ENCODE peak calls at places on chromosomes 7 and 10, in six cellular contexts. A is fibroblast of lung; G is CD8-positive, alpha-beta T cell; V is RWPE1; T is GM23338; R is left ventricle myocardium inferior. J is an unnamed sample.

GRCh38 chr7:129169171-129169643 is 19.2 kb upstream of the SMO start:
- DNase-seq in R (peak), G (peak), V (peak), T (peak), A (peak), J (no peak)

GRCh38 chr10:109259293-109259692 is 664.0 kb downstream of the XPNPEP1 start:
- DNase-seq in A (peak), V (no peak), T (no peak), G (no peak), R (no peak), J (no peak)

GRCh38 chr10:102460836-102461186 is 9.5 kb upstream of the C10orf95 start:
- DNase-seq in G (no peak), V (no peak), T (no peak), A (no peak), R (no peak), J (no peak)

GRCh38 chr10:93199221-93199681 is 125.6 kb downstream of the CYP26A1 start:
- DNase-seq in A (peak), T (no peak), G (no peak), V (no peak), R (peak), J (no peak)

GRCh38 chr7:88628363-88629085 is 131.0 kb upstream of the ZNF804B start:
- DNase-seq in G (no peak), V (no peak), T (no peak), A (no peak), R (no peak), J (no peak)

GRCh38 chr10:119111968-119112515 is 8.1 kb downstream of the DENND10 start:
- DNase-seq in R (no peak), V (no peak), T (no peak), A (peak), G (no peak), J (no peak)

GRCh38 chr7:133985300-133985699 is 141.8 kb upstream of the LRGUK start:
- DNase-seq in G (no peak), R (no peak), V (no peak), A (no peak), T (no peak), J (no peak)

GRCh38 chr10:32190890-32191491 is 134.8 kb upstream of the KIF5B start:
- DNase-seq in G (no peak), T (peak), V (peak), A (peak), R (no peak), J (no peak)

DNA sequence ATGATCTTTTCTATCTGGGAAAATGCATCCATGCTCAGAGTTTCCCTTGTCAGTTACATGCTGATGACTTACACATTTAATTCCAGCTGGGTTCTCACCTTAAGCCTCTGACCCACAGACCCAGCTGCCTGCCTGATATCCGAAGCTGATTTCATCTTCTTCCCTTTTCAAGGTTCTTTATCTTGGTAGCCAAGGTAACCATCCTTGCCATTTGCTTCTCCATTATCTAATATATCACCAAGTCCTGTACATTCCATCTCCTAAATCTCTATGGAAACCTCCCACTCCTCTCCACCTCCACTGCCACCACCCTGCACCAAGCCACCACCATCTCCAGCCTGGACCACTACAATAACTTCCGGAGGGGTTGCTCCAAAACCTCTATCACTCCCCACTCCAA is 19.9 kb downstream of the SCRN1 start:
- DNase-seq in G (no peak), R (no peak), T (no peak), A (no peak), V (no peak), J (no peak)
- H3K27ac ChIP-seq in G (no peak), R (no peak), T (no peak), A (no peak), V (no peak), J (no peak)

DNA sequence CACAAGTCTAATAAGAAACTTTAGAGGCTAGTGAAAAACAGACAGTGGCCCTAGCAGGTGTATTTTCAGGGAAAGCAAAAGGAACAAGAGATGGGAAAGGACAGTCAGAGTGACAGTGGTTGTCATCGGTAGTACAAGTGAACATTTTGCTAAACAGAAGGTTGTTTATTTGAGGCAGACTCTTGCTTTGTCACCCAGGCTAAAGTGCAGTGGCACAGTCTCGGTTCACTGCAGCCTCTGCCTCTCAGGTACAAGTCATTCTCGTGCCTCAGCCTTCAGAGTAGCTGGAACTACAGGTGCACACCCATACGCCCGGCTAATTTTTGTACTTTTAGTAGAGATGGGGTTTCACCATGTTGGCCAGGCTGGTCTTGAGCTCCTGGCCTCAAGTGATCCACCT is 195.8 kb downstream of the RELN start:
- DNase-seq in V (no peak), R (no peak), T (no peak), G (no peak), A (no peak), J (no peak)
- TF ChIP-seq CTCF in V (no peak), R (no peak), T (no peak), G (no peak), A (no peak), J (no peak)

DNA sequence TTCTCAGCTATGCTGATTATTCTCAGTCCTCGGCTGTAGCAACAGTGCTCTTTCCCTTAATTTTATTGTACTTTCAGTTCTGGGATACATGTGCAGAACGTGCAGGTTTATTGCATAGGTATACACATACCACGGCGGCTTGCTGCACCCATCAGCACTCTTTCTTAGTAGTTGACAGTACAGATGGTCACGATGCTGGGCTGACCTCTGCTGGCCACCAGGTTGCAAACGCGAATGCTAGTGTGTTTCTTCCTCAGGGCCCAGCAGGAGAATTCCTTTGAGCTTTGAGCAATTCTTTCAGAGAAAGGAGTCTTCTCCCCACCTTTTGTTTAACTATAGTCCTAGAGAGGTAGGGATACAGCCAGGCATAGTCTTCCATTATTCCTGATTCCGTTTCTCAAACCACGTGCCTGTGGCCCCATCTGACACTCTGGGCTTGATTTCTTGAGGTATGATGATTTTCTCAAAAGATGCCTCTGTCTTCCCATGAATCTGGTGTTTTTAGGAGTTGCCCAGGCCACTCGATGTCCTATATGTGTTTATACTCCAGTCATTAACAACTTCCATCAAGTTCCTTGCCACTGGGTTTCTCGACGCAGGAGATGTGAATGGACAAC is 48.9 kb upstream of the CDC14C start:
- DNase-seq in G (no peak), V (peak), T (peak), A (peak), R (peak), J (no peak)
- H3K27ac ChIP-seq in G (no peak), V (no peak), T (no peak), A (no peak), R (no peak), J (no peak)

GRCh38 chr10:55497893-55498499 is 697.0 kb upstream of the PCDH15 start:
- DNase-seq in R (no peak), V (no peak), T (no peak), A (no peak), G (no peak), J (no peak)

GRCh38 chr10:55495555-55495954 is 694.5 kb upstream of the PCDH15 start:
- DNase-seq in V (no peak), T (no peak), A (no peak), R (no peak), G (no peak), J (no peak)

GRCh38 chr10:55500931-55501559 is 700.0 kb upstream of the PCDH15 start:
- DNase-seq in R (no peak), G (no peak), V (peak), T (peak), A (peak), J (no peak)
- TF ChIP-seq CTCF in R (peak), G (no peak), V (peak), T (peak), A (peak), J (peak)

DNA sequence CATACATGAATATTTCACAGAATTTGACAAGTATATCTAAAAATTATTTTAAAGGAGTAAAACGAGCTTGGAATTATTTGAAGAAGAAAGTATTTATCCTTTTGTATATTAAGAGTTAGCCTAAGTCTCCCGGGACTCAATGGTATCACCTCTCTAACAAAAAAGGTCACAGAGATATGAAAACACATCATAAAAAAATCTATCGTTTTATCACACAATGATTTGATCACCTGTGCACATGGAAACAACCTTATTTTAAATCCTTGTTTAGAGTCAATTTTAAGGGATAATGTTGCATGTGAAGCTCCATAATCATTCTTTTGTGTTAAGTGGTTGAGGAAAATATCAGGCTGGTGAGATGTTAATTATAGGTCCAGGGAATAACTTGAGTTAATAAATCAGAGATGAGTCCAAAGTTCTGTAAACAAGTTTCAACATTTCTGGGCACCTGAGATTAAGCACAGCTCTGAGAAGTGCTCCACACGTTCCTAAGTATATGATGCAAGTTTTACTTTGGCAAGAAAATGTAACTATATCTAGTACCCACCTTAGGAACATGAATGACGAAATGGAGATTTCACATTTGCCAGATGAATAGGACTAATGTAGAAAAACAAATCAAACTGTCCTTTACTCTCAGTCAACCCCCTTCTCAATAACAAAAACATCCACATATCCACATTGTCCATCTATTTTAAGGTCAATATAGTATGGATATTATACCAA is 148.5 kb upstream of the AKR1E2 start:
- DNase-seq in T (no peak), A (peak), V (peak), R (no peak), G (no peak), J (no peak)
- H3K27ac ChIP-seq in T (no peak), A (no peak), V (no peak), R (peak), G (no peak), J (peak)